ENCODE peak calls at places on chromosomes 12 and 14, in eight cellular contexts. One of them, this sample, is unnamed.

GRCh38 chr14:80378084-80378483 is 166.8 kb upstream of the DIO2 start:
- DNase-seq in fibroblast of villous mesenchyme: no peak
- DNase-seq in AG10803: no peak
- DNase-seq in epithelial cell of esophagus: no peak
- DNase-seq in cardiac fibroblast: no peak
- DNase-seq in CD8-positive, alpha-beta T cell: no peak
- DNase-seq in stomach: no peak
- DNase-seq in fibroblast of mammary gland: no peak
- DNase-seq in this sample: no peak

GRCh38 chr14:32572867-32573149 is 243.7 kb downstream of the AKAP6 start:
- DNase-seq in fibroblast of villous mesenchyme: no peak
- DNase-seq in AG10803: no peak
- DNase-seq in epithelial cell of esophagus: no peak
- DNase-seq in cardiac fibroblast: no peak
- DNase-seq in CD8-positive, alpha-beta T cell: no peak
- DNase-seq in stomach: no peak
- DNase-seq in fibroblast of mammary gland: no peak
- DNase-seq in this sample: no peak

GRCh38 chr14:90698379-90698869 is 117.8 kb downstream of the TTC7B start:
- DNase-seq in fibroblast of villous mesenchyme: peak; percentile 68
- DNase-seq in AG10803: peak; percentile 70
- DNase-seq in epithelial cell of esophagus: no peak
- DNase-seq in cardiac fibroblast: peak; percentile 87
- DNase-seq in CD8-positive, alpha-beta T cell: no peak
- DNase-seq in stomach: no peak
- DNase-seq in fibroblast of mammary gland: peak; percentile 49
- DNase-seq in this sample: peak; percentile 77

GRCh38 chr14:103209054-103209453 is 85.8 kb downstream of the TNFAIP2 start:
- DNase-seq in fibroblast of villous mesenchyme: peak; percentile 54
- DNase-seq in AG10803: peak; percentile 23
- DNase-seq in epithelial cell of esophagus: no peak
- DNase-seq in cardiac fibroblast: no peak
- DNase-seq in CD8-positive, alpha-beta T cell: no peak
- DNase-seq in stomach: no peak
- DNase-seq in fibroblast of mammary gland: no peak
- DNase-seq in this sample: no peak

GRCh38 chr14:31043379-31043778 is 17.2 kb upstream of the STRN3 start:
- DNase-seq in fibroblast of villous mesenchyme: no peak
- DNase-seq in AG10803: no peak
- DNase-seq in epithelial cell of esophagus: no peak
- DNase-seq in cardiac fibroblast: no peak
- DNase-seq in CD8-positive, alpha-beta T cell: no peak
- DNase-seq in stomach: no peak
- DNase-seq in fibroblast of mammary gland: no peak
- DNase-seq in this sample: no peak

GRCh38 chr12:67988600-67988999 is 647 bp upstream of the IFNG-AS1 start:
- DNase-seq in fibroblast of villous mesenchyme: no peak
- DNase-seq in AG10803: no peak
- DNase-seq in epithelial cell of esophagus: no peak
- DNase-seq in cardiac fibroblast: no peak
- DNase-seq in CD8-positive, alpha-beta T cell: no peak
- DNase-seq in stomach: no peak
- DNase-seq in fibroblast of mammary gland: no peak
- DNase-seq in this sample: no peak

GRCh38 chr12:6383572-6384498 is at the start of gene LTBR:
- DNase-seq in fibroblast of villous mesenchyme: peak; percentile 97
- DNase-seq in AG10803: peak; percentile 95
- DNase-seq in epithelial cell of esophagus: peak; percentile 95
- DNase-seq in cardiac fibroblast: peak; percentile 97
- DNase-seq in CD8-positive, alpha-beta T cell: no peak
- DNase-seq in stomach: peak; percentile 97
- DNase-seq in fibroblast of mammary gland: peak; percentile 89
- DNase-seq in this sample: peak; percentile 85

GRCh38 chr12:6201199-6201608 is 1.0 kb downstream of the CD9 start:
- DNase-seq in fibroblast of villous mesenchyme: peak; percentile 23
- DNase-seq in AG10803: no peak
- DNase-seq in epithelial cell of esophagus: peak; percentile 51
- DNase-seq in cardiac fibroblast: no peak
- DNase-seq in CD8-positive, alpha-beta T cell: no peak
- DNase-seq in stomach: no peak
- DNase-seq in fibroblast of mammary gland: no peak
- DNase-seq in this sample: no peak

GRCh38 chr12:30985814-30986452 is 59.4 kb downstream of the TSPAN11 start:
- DNase-seq in fibroblast of villous mesenchyme: peak; percentile 48
- DNase-seq in AG10803: peak; percentile 53
- DNase-seq in epithelial cell of esophagus: peak; percentile 57
- DNase-seq in cardiac fibroblast: peak; percentile 75
- DNase-seq in CD8-positive, alpha-beta T cell: no peak
- DNase-seq in stomach: peak; percentile 59
- DNase-seq in fibroblast of mammary gland: peak; percentile 58
- DNase-seq in this sample: peak; percentile 61
- TF ChIP-seq CTCF in fibroblast of villous mesenchyme: peak; percentile 86
- TF ChIP-seq CTCF in AG10803: peak; percentile 94
- TF ChIP-seq CTCF in epithelial cell of esophagus: peak; percentile 82
- TF ChIP-seq CTCF in cardiac fibroblast: peak; percentile 89
- TF ChIP-seq CTCF in CD8-positive, alpha-beta T cell: no peak
- TF ChIP-seq CTCF in stomach: no peak
- TF ChIP-seq CTCF in fibroblast of mammary gland: peak; percentile 89
- TF ChIP-seq CTCF in this sample: peak; percentile 96

DNA sequence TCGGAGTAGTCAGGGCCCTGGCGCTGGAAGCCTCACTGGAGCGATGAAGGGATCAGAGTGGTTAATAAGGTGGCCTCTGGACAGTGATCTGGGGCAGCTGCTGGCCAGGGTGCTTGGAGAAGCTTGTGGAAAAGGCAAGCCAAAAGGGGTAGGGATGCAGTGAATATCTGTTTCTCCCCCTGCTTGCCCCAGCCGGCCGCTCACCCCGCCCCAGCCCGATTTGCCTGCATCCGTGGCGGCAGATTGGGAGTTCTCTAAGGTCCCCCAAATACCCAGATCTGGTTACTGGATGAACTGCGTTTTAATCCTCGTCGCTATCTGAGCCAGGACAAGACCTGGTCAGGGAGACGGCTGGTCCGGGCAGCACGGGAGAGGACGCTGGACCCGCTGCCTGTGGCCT is 7.2 kb upstream of the HOXC6 start:
- DNase-seq in fibroblast of villous mesenchyme: no peak
- DNase-seq in AG10803: no peak
- DNase-seq in epithelial cell of esophagus: no peak
- DNase-seq in cardiac fibroblast: no peak
- DNase-seq in CD8-positive, alpha-beta T cell: no peak
- DNase-seq in stomach: no peak
- DNase-seq in fibroblast of mammary gland: no peak
- DNase-seq in this sample: no peak
- H3K4me3 ChIP-seq in fibroblast of villous mesenchyme: peak overlapping the region; percentile 95
- H3K4me3 ChIP-seq in AG10803: peak overlapping the region; percentile 98
- H3K4me3 ChIP-seq in epithelial cell of esophagus: no peak overlapping the region
- H3K4me3 ChIP-seq in cardiac fibroblast: no peak overlapping the region
- H3K4me3 ChIP-seq in CD8-positive, alpha-beta T cell: no peak overlapping the region
- H3K4me3 ChIP-seq in stomach: no peak overlapping the region
- H3K4me3 ChIP-seq in fibroblast of mammary gland: peak overlapping the region; percentile 94
- H3K4me3 ChIP-seq in this sample: peak overlapping the region; percentile 64

DNA sequence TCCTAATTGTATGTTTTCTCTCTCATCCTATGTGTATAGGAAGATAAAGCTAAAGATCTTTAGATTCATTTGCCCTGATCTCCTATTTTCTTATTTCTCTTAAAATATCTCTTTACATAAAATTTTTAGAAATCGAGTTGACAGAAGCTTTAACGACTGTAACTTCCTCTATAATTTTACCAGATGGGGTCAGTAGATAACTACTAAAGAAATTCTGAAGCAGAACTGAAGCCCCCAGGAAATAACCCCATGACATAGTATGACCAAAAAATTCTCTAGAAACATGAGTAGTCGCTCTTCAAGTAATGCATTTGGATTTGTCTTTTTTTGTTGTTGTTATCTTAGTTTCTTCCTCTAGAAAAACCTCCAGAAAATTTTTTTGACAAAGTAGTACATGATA is 288.0 kb downstream of the ERC1 start:
- DNase-seq in fibroblast of villous mesenchyme: no peak
- DNase-seq in AG10803: no peak
- DNase-seq in epithelial cell of esophagus: no peak
- DNase-seq in cardiac fibroblast: no peak
- DNase-seq in CD8-positive, alpha-beta T cell: no peak
- DNase-seq in stomach: no peak
- DNase-seq in fibroblast of mammary gland: no peak
- DNase-seq in this sample: peak; percentile 14
- TF ChIP-seq CTCF in fibroblast of villous mesenchyme: no peak
- TF ChIP-seq CTCF in AG10803: peak; percentile 36
- TF ChIP-seq CTCF in epithelial cell of esophagus: no peak
- TF ChIP-seq CTCF in cardiac fibroblast: no peak
- TF ChIP-seq CTCF in CD8-positive, alpha-beta T cell: no peak
- TF ChIP-seq CTCF in stomach: no peak
- TF ChIP-seq CTCF in fibroblast of mammary gland: no peak
- TF ChIP-seq CTCF in this sample: peak; percentile 10

GRCh38 chr12:114671321-114671663 is 12.7 kb downstream of the TBX3 start:
- DNase-seq in fibroblast of villous mesenchyme: no peak
- DNase-seq in AG10803: no peak
- DNase-seq in epithelial cell of esophagus: no peak
- DNase-seq in cardiac fibroblast: no peak
- DNase-seq in CD8-positive, alpha-beta T cell: no peak
- DNase-seq in stomach: no peak
- DNase-seq in fibroblast of mammary gland: no peak
- DNase-seq in this sample: peak; percentile 56
- H3K4me3 ChIP-seq in fibroblast of villous mesenchyme: peak overlapping the region; percentile 40
- H3K4me3 ChIP-seq in AG10803: no peak overlapping the region
- H3K4me3 ChIP-seq in epithelial cell of esophagus: no peak overlapping the region
- H3K4me3 ChIP-seq in cardiac fibroblast: peak overlapping the region; percentile 26
- H3K4me3 ChIP-seq in CD8-positive, alpha-beta T cell: no peak overlapping the region
- H3K4me3 ChIP-seq in stomach: no peak overlapping the region
- H3K4me3 ChIP-seq in fibroblast of mammary gland: no peak overlapping the region
- H3K4me3 ChIP-seq in this sample: peak overlapping the region; percentile 27

This sample was measured in astrocyte of the spinal cord.